ENCODE peak calls at places on chromosomes 12 and 14, in six cellular contexts. D is AG20443, F is NCI-H2081, G is HuH-7.5, M is AG08395, P is NCI-H446. H is an unnamed sample.
A peak's percentile ranks its signal among the peaks of the same experiment; 100 is the strongest.

GRCh38 chr12:94276725-94277124 is 128.3 kb downstream of the PLXNC1 start:
- DNase-seq in D (no peak), P (no peak), M (no peak), G (no peak), F (no peak), H (no peak)

GRCh38 chr12:8018666-8019581 is 13.6 kb upstream of the FOXJ2 start:
- DNase-seq in G (no peak), P (no peak), F (no peak), M (no peak), D (no peak), H (peak; percentile 82)

GRCh38 chr14:85471744-85472143 is 58.2 kb upstream of the FLRT2 start:
- DNase-seq in M (peak; percentile 65), G (peak; percentile 16), F (no peak), D (peak; percentile 64), P (no peak), H (peak; percentile 89)

GRCh38 chr12:12327802-12328201 is 22.2 kb downstream of the MANSC1 start:
- DNase-seq in M (peak; percentile 60), G (peak; percentile 41), P (peak; percentile 68), F (peak; percentile 57), D (peak; percentile 60), H (peak; percentile 79)

GRCh38 chr14:22313172-22313801 is 275.7 kb downstream of the DAD1 start:
- DNase-seq in M (no peak), F (no peak), G (no peak), D (no peak), P (no peak), H (peak; percentile 2)

GRCh38 chr12:46839232-46839631 is 13.4 kb upstream of the SLC38A4 start:
- DNase-seq in F (no peak), G (no peak), P (no peak), M (no peak), D (no peak), H (no peak)

GRCh38 chr12:47772094-47772660 is 861 bp upstream of the SLC48A1 start:
- DNase-seq in D (no peak), G (no peak), F (no peak), P (no peak), M (no peak), H (no peak)

GRCh38 chr12:57694459-57695019 is 607 bp downstream of the OS9 start:
- DNase-seq in D (peak; percentile 21), G (no peak), F (no peak), P (no peak), M (no peak), H (peak; percentile 4)

GRCh38 chr14:80638620-80639215 is 302.8 kb downstream of the CEP128 start:
- DNase-seq in M (peak; percentile 5), D (no peak), F (no peak), G (no peak), P (no peak), H (no peak)

H was measured in cardiac muscle cell.